ENCODE peak calls at places on chromosomes 13 and 19, in five cellular contexts. H is activated naive CD4-positive, alpha-beta T cell treated with anti-CD3 and anti-CD28 coated beads, Interleukin-2, amount 50 U/mL, for 72 hours; J is lung; U is ecto neural progenitor cell; P is AG08395. E is an unnamed sample.

GRCh38 chr19:13069415-13070369 is 33.0 kb downstream of the LYL1 start:
- DNase-seq in U (no peak), P (no peak), H (no peak), J (no peak), E (no peak)

GRCh38 chr19:19385900-19386339 is 19.6 kb upstream of the GATAD2A start:
- DNase-seq in H (no peak), P (no peak), U (no peak), J (peak), E (peak)

GRCh38 chr13:99812611-99813010 is 159.0 kb downstream of the ZIC5 start:
- DNase-seq in H (no peak), J (no peak), U (no peak), P (peak), E (no peak)

GRCh38 chr19:10701955-10702307 is 692 bp downstream of the QTRT1 start:
- DNase-seq in U (peak), J (no peak), P (no peak), H (no peak), E (peak)

GRCh38 chr19:5358173-5358800 is 17.7 kb upstream of the PTPRS start:
- DNase-seq in U (no peak), P (no peak), J (no peak), H (no peak), E (peak)

GRCh38 chr19:5870986-5871394 is 650 bp upstream of the FUT5 start:
- DNase-seq in P (no peak), U (no peak), H (no peak), J (no peak), E (no peak)

GRCh38 chr13:111259058-111259457 is 61.4 kb upstream of the TEX29 start:
- DNase-seq in P (no peak), U (no peak), J (peak), H (no peak), E (no peak)

GRCh38 chr19:35262101-35262761 is 6.5 kb upstream of the USF2 start:
- DNase-seq in H (peak), J (no peak), U (no peak), P (no peak), E (peak)

GRCh38 chr19:14886032-14886431 is at the start of gene OR7A17:
- DNase-seq in U (no peak), J (no peak), H (no peak), P (no peak), E (no peak)

GRCh38 chr13:43329702-43330101 is 306.3 kb downstream of the DNAJC15 start:
- DNase-seq in H (no peak), P (no peak), J (no peak), U (no peak), E (no peak)

GRCh38 chr13:112954488-112955270 is 14.3 kb upstream of the MCF2L start:
- DNase-seq in U (no peak), J (no peak), H (no peak), P (no peak), E (no peak)

GRCh38 chr19:49427855-49428546 is 2.8 kb downstream of the GFY start:
- DNase-seq in J (no peak), P (peak), H (no peak), U (peak), E (peak)

GRCh38 chr13:109055850-109056249 is 426.4 kb downstream of the MYO16 start:
- DNase-seq in U (no peak), H (no peak), P (no peak), J (no peak), E (no peak)

GRCh38 chr13:110419391-110419791 is 112.3 kb downstream of the COL4A2 start:
- DNase-seq in U (peak), J (no peak), P (no peak), H (no peak), E (no peak)

GRCh38 chr13:69857188-69857821 is 250.3 kb upstream of the ATXN8OS start:
- DNase-seq in P (peak), J (no peak), U (no peak), H (no peak), E (peak)

GRCh38 chr13:97849305-97849704 is 104.2 kb upstream of the IPO5 start:
- DNase-seq in P (peak), U (no peak), H (no peak), J (no peak), E (peak)

GRCh38 chr19:593505-593904 is 3.8 kb downstream of the HCN2 start:
- DNase-seq in J (no peak), U (no peak), H (no peak), P (no peak), E (no peak)

GRCh38 chr13:23447927-23448326 is 14.4 kb upstream of the SACS start:
- DNase-seq in J (no peak), U (no peak), H (no peak), P (peak), E (peak)

GRCh38 chr19:54439174-54439851 is 9.7 kb upstream of the LENG8 start:
- DNase-seq in U (peak), P (peak), H (no peak), J (no peak), E (peak)

GRCh38 chr19:3146677-3147100 is 10.9 kb downstream of the GNA15 start:
- DNase-seq in H (peak), J (peak), U (no peak), P (no peak), E (peak)

E was measured in NCI-H82.